ENCODE peak calls at places on chromosomes 16 and 17, in seven cellular contexts. F is neural crest cell, I is tibial nerve, V is GM10248, Y is uterus, C is heart right ventricle, H is AG09309. P is an unnamed sample.

GRCh38 chr17:36650096-36650764 is 48.8 kb downstream of the MRM1 start:
- DNase-seq in F (no peak), I (no peak), V (no peak), Y (no peak), C (no peak), H (no peak), P (no peak)

GRCh38 chr17:7496470-7497227 is 12.5 kb downstream of the POLR2A start:
- DNase-seq in F (no peak), I (no peak), V (no peak), Y (no peak), C (no peak), H (no peak), P (peak; percentile 49)

GRCh38 chr16:27408602-27409031 is 6.6 kb downstream of the IL21R start:
- DNase-seq in F (no peak), I (no peak), V (no peak), Y (no peak), C (no peak), H (no peak), P (no peak)

GRCh38 chr16:26598061-26598460 is 468.7 kb upstream of the C16orf82 start:
- DNase-seq in F (no peak), I (no peak), V (no peak), Y (no peak), C (no peak), H (no peak), P (no peak)

GRCh38 chr17:58219789-58220183 is 731 bp upstream of the MKS1 start:
- DNase-seq in F (no peak), I (no peak), V (no peak), Y (no peak), C (no peak), H (no peak), P (no peak)

GRCh38 chr16:83356266-83356665 is 451.5 kb upstream of the HSBP1 start:
- DNase-seq in F (peak; percentile 2), I (no peak), V (peak; percentile 37), Y (peak; percentile 33), C (no peak), H (peak; percentile 64), P (peak; percentile 12)

GRCh38 chr17:19578545-19578944 is 44.9 kb downstream of the SLC47A1 start:
- DNase-seq in F (no peak), I (no peak), V (no peak), Y (peak; percentile 30), C (no peak), H (no peak), P (no peak)

GRCh38 chr17:52647411-52647810 is 488.9 kb upstream of the CA10 start:
- DNase-seq in F (no peak), I (no peak), V (no peak), Y (no peak), C (no peak), H (no peak), P (no peak)

GRCh38 chr16:83733301-83733700 is 74.5 kb upstream of the HSBP1 start:
- DNase-seq in F (no peak), I (no peak), V (no peak), Y (no peak), C (no peak), H (no peak), P (peak; percentile 50)

GRCh38 chr17:36755586-36755985 is 154.2 kb downstream of the MRM1 start:
- DNase-seq in F (peak; percentile 13), I (no peak), V (peak; percentile 39), Y (no peak), C (no peak), H (no peak), P (no peak)

GRCh38 chr16:9055661-9056060 is 35.8 kb upstream of the HAPSTR1 start:
- DNase-seq in F (no peak), I (no peak), V (no peak), Y (no peak), C (no peak), H (no peak), P (no peak)

GRCh38 chr16:77677129-77677528 is 45.2 kb upstream of the NUDT7 start:
- DNase-seq in F (no peak), I (no peak), V (no peak), Y (no peak), C (no peak), H (peak; percentile 13), P (no peak)

GRCh38 chr17:28405632-28406477 is at the start of gene SLC46A1:
- DNase-seq in F (peak; percentile 48), I (no peak), V (peak; percentile 85), Y (peak; percentile 54), C (peak; percentile 70), H (no peak), P (peak; percentile 59)

GRCh38 chr17:11388061-11388460 is 147.0 kb downstream of the SHISA6 start:
- DNase-seq in F (no peak), I (no peak), V (no peak), Y (no peak), C (no peak), H (no peak), P (no peak)

GRCh38 chr17:38443356-38444026 is 15.2 kb downstream of the ARHGAP23 start:
- DNase-seq in F (no peak), I (no peak), V (no peak), Y (no peak), C (no peak), H (no peak), P (no peak)

GRCh38 chr17:19757536-19758180 is 9.6 kb upstream of the ALDH3A1 start:
- DNase-seq in F (no peak), I (no peak), V (no peak), Y (no peak), C (no peak), H (no peak), P (no peak)

GRCh38 chr17:70119545-70119944 is 44.5 kb downstream of the KCNJ16 start:
- DNase-seq in F (no peak), I (no peak), V (no peak), Y (no peak), C (no peak), H (no peak), P (no peak)

GRCh38 chr16:56207421-56207820 is 16.1 kb downstream of the GNAO1 start:
- DNase-seq in F (no peak), I (no peak), V (no peak), Y (no peak), C (no peak), H (no peak), P (no peak)

DNA sequence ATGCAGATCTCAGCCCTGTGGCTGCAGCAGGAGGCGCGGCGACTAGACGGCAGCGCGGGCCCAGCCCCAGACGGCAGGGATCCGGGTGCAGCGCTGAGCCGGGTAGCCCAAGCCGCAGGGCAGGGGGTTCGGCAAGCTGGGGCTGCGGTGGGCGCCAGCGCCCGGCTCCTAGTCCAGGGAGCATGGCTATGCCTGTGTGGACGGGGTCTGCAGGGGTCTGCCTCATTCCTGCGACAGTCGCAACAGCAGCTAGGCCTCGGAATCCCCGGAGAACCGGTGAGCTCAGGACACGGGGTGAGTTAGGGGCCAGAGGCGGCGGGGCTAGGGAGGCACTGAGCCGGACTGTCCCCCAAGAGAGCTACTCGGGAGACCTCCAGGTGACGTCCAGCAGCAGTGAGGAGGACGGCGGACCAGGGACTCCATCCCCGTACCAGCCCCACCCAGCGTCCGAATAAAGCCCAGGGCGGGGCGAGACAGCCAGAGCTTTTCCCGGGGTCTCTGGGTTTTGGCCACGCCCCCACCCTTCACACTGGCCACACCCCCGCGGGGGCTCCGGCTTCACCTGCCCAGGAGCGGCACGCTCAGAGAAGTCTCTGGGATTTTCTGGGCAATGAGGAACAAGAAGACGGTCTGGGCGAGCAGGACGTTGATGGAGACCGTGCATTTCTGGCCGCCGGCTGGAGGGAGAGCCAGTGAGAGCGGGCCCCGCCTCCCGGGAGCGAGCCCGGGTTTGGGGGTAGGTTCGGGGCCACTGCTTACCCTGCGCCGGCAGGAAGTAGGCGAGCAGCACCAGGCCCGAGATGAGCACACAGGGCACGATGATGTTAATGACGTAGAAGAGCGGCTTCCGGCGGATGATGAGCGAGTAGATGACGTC is 1.1 kb downstream of the C17orf107 start:
- DNase-seq in F (no peak), I (no peak), V (no peak), Y (no peak), C (no peak), H (no peak), P (no peak)
- TF ChIP-seq CTCF in F (no peak), I (no peak), V (no peak), Y (no peak), C (no peak), H (no peak), P (no peak)

GRCh38 chr17:82097919-82098168 is 192 bp downstream of the FASN start:
- DNase-seq in F (no peak), I (no peak), V (no peak), Y (no peak), C (no peak), H (no peak), P (no peak)

GRCh38 chr17:82096709-82097186 is 1.3 kb downstream of the FASN start:
- DNase-seq in F (no peak), I (no peak), V (no peak), Y (peak; percentile 15), C (no peak), H (no peak), P (no peak)

GRCh38 chr17:82098939-82099765 is 1.1 kb upstream of the FASN start:
- DNase-seq in F (no peak), I (no peak), V (no peak), Y (peak; percentile 33), C (no peak), H (no peak), P (no peak)

GRCh38 chr17:82097187-82097918 is 683 bp downstream of the FASN start:
- DNase-seq in F (peak; percentile 30), I (no peak), V (peak; percentile 50), Y (peak; percentile 39), C (no peak), H (peak; percentile 4), P (peak; percentile 70)

GRCh38 chr17:82098169-82098938 is at the start of gene FASN:
- DNase-seq in F (peak; percentile 89), I (peak; percentile 94), V (peak; percentile 100), Y (peak; percentile 93), C (peak; percentile 94), H (peak; percentile 73), P (peak; percentile 95)
- TF ChIP-seq CTCF in F (peak; percentile 57), I (peak; percentile 62), V (peak; percentile 64), Y (peak; percentile 16), C (peak; percentile 43), H (peak; percentile 57), P (peak; percentile 49)

GRCh38 chr17:47937915-47938314 is 3.5 kb upstream of the PNPO start:
- DNase-seq in F (no peak), I (no peak), V (no peak), Y (no peak), C (no peak), H (no peak), P (no peak)

GRCh38 chr17:47941998-47942490 is 673 bp downstream of the PNPO start:
- DNase-seq in F (no peak), I (no peak), V (no peak), Y (no peak), C (no peak), H (no peak), P (no peak)

GRCh38 chr17:47942568-47942967 is 1.2 kb downstream of the PNPO start:
- DNase-seq in F (no peak), I (no peak), V (no peak), Y (no peak), C (no peak), H (no peak), P (no peak)

GRCh38 chr17:47945080-47945479 is 3.7 kb downstream of the PNPO start:
- DNase-seq in F (no peak), I (no peak), V (no peak), Y (peak; percentile 61), C (no peak), H (peak; percentile 32), P (no peak)

GRCh38 chr17:47941246-47941997 is at the start of gene PNPO:
- DNase-seq in F (peak; percentile 56), I (peak; percentile 89), V (peak; percentile 96), Y (peak; percentile 94), C (peak; percentile 87), H (peak; percentile 93), P (peak; percentile 92)
- TF ChIP-seq CTCF in F (no peak), I (peak; percentile 32), V (no peak), Y (no peak), C (no peak), H (no peak), P (no peak)

GRCh38 chr16:49644143-49644460 is 211.8 kb downstream of the ZNF423 start:
- DNase-seq in F (no peak), I (no peak), V (no peak), Y (no peak), C (no peak), H (no peak), P (no peak)
- TF ChIP-seq CTCF in F (no peak), I (peak; percentile 12), V (no peak), Y (peak; percentile 12), C (no peak), H (peak; percentile 52), P (no peak)

P was measured in heart left ventricle.